ENCODE peak calls at places on chromosome 1, in four cellular contexts. R, Y, X and N are unnamed samples.

GRCh38 chr1:180611016-180611930 is 20.5 kb upstream of the XPR1 start:
- DNase-seq in R (no peak), Y (no peak), X (no peak), N (no peak)

GRCh38 chr1:201192478-201192804 is 1.8 kb downstream of the IGFN1 start:
- DNase-seq in R (no peak), Y (no peak), X (no peak), N (no peak)

GRCh38 chr1:113072141-113072756 is 749 bp upstream of the LRIG2 start:
- DNase-seq in R (no peak), Y (no peak), X (no peak), N (no peak)

GRCh38 chr1:24640288-24640687 is 2.8 kb upstream of the SRRM1 start:
- DNase-seq in R (no peak), Y (no peak), X (no peak), N (no peak)

GRCh38 chr1:66546045-66546810 is 12.3 kb downstream of the SGIP1 start:
- DNase-seq in R (no peak), Y (no peak), X (no peak), N (no peak)

GRCh38 chr1:111475706-111476105 is 1.9 kb downstream of the C1orf162 start:
- DNase-seq in R (no peak), Y (no peak), X (no peak), N (no peak)

GRCh38 chr1:228543396-228543795 is 56.2 kb downstream of the RNF187 start:
- DNase-seq in R (no peak), Y (no peak), X (no peak), N (no peak)

GRCh38 chr1:241603626-241604337 is 36.4 kb downstream of the CHML start:
- DNase-seq in R (peak), Y (no peak), X (no peak), N (no peak)

GRCh38 chr1:43067856-43068751 is 104.0 kb downstream of the EBNA1BP2 start:
- DNase-seq in R (no peak), Y (no peak), X (peak), N (no peak)